ENCODE peak calls at places on chromosomes 13 and 19, in eight cellular contexts. K is uterus, R is right lobe of liver, C is body of pancreas, J is IMR-90, X is MM.1S, H is astrocyte, F is DND-41. G is an unnamed sample. For H3K4me1, the result is how much of the 10 kb centered on the place peaks cover.

GRCh38 chr19:19185853-19186728 is 5.9 kb downstream of the BORCS8 start:
- DNase-seq in H (peak), X (peak), F (peak), R (no peak), C (peak), K (no peak), J (peak), G (no peak)

GRCh38 chr13:77545626-77546412 is 10.3 kb downstream of the SCEL start:
- DNase-seq in R (no peak), F (no peak), J (no peak), H (no peak), X (no peak), K (no peak), C (no peak), G (no peak)

GRCh38 chr13:82224806-82225205 is 1657.5 kb downstream of the SLITRK1 start:
- DNase-seq in R (no peak), J (no peak), K (no peak), X (no peak), H (no peak), C (no peak), F (no peak), G (no peak)

GRCh38 chr13:114095486-114095885 is 36.9 kb downstream of the RASA3 start:
- DNase-seq in K (peak), C (no peak), R (peak), F (no peak), J (no peak), H (no peak), X (no peak), G (peak)

GRCh38 chr19:54460230-54461005 is 3.2 kb downstream of the LENG9 start:
- DNase-seq in R (no peak), C (no peak), H (no peak), F (no peak), K (no peak), X (no peak), J (no peak), G (no peak)

GRCh38 chr19:15863272-15863671 is 34.6 kb downstream of the CYP4F2 start:
- DNase-seq in R (no peak), F (no peak), J (no peak), X (no peak), C (no peak), K (no peak), H (no peak), G (no peak)

GRCh38 chr13:44311011-44311481 is 62.6 kb upstream of the SERP2 start:
- DNase-seq in X (no peak), K (no peak), F (no peak), R (no peak), J (peak), C (no peak), H (peak), G (peak)

GRCh38 chr19:40674291-40674690 is 16.2 kb downstream of the NUMBL start:
- DNase-seq in R (no peak), X (no peak), K (no peak), C (no peak), H (no peak), F (no peak), J (no peak), G (no peak)

GRCh38 chr19:7772752-7773291 is 9.8 kb downstream of the CLEC4M start:
- DNase-seq in X (no peak), F (no peak), J (no peak), H (peak), R (no peak), K (no peak), C (no peak), G (no peak)

GRCh38 chr19:3142292-3142670 is 6.4 kb downstream of the GNA15 start:
- DNase-seq in H (peak), K (no peak), C (no peak), X (no peak), J (peak), F (no peak), R (no peak), G (no peak)

GRCh38 chr13:110307697-110308376 is 753 bp downstream of the COL4A2 start:
- DNase-seq in C (no peak), J (peak), X (no peak), K (no peak), H (peak), R (no peak), F (no peak), G (no peak)

GRCh38 chr13:28313579-28313978 is 175.2 kb downstream of the PAN3 start:
- DNase-seq in H (no peak), J (peak), R (no peak), X (no peak), K (no peak), F (peak), C (no peak), G (no peak)

GRCh38 chr13:113474179-113474578 is 16.3 kb downstream of the DCUN1D2 start:
- DNase-seq in F (no peak), J (peak), C (no peak), H (no peak), X (no peak), K (no peak), R (no peak), G (no peak)

GRCh38 chr13:50991624-50992610 is 82.3 kb downstream of the RNASEH2B start:
- DNase-seq in K (no peak), R (no peak), F (peak), J (no peak), H (no peak), X (peak), C (no peak), G (no peak)

GRCh38 chr19:6060600-6061391 is 49.5 kb downstream of the RFX2 start:
- DNase-seq in K (peak), J (peak), F (peak), X (no peak), H (peak), C (peak), R (peak), G (no peak)

GRCh38 chr19:52196256-52196967 is 6.6 kb downstream of the PPP2R1A start:
- DNase-seq in F (no peak), J (peak), C (no peak), R (no peak), K (no peak), H (no peak), X (no peak), G (no peak)

GRCh38 chr19:16684216-16684615 is 23.3 kb downstream of the TMEM38A start:
- DNase-seq in H (no peak), J (no peak), C (no peak), R (no peak), K (no peak), F (no peak), X (no peak), G (no peak)

GRCh38 chr13:113742000-113742441 is 17.0 kb upstream of the TMEM255B start:
- DNase-seq in F (no peak), K (no peak), J (peak), R (peak), X (peak), C (no peak), H (no peak), G (peak)

GRCh38 chr19:46435009-46435408 is 6.3 kb upstream of the PNMA8C start:
- DNase-seq in J (no peak), K (no peak), F (no peak), R (no peak), C (no peak), X (no peak), H (no peak), G (no peak)

GRCh38 chr19:3055741-3056453 is 6.4 kb downstream of the TLE5 start:
- DNase-seq in X (no peak), H (no peak), C (peak), R (no peak), J (no peak), K (peak), F (no peak), G (peak)

GRCh38 chr13:48093588-48093987 is 1.3 kb downstream of the MED4 start:
- DNase-seq in R (no peak), K (no peak), C (no peak), F (no peak), J (no peak), H (no peak), X (no peak), G (no peak)
- H3K4me1 ChIP-seq in R (under half), K (under half), C (under half), F (under half), J (under half), H (under half), X (under half), G (under half)

DNA sequence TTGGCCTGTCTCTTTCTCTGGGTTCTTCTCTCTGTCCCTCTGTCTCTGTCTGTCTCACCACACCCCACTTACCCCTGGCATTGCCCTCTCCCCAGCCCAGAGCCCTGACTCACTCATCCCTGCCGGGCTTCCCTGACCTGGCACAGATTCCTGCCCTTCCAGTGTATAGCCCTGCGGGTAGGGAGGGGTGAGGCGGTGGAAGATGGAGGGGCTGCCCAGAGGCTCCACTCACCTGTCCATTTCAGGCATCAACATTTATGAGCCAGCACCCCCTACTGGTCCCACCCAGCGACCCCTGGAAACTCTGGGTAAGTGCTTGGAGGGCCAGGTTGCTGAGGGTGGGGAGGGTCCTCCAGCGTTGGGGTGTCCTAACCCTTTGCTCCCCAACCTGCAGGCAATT is 1.0 kb downstream of the NCCRP1 start:
- DNase-seq in R (no peak), H (no peak), C (peak), F (no peak), J (no peak), X (no peak), K (no peak), G (no peak)
- TF ChIP-seq CTCF in R (no peak), H (no peak), C (no peak), F (peak), J (no peak), X (no peak), K (no peak), G (no peak)

GRCh38 chr19:542173-542866 is 1.5 kb upstream of the GZMM start:
- DNase-seq in C (no peak), H (no peak), X (no peak), F (no peak), R (no peak), J (no peak), K (no peak), G (no peak)

GRCh38 chr19:547117-547516 is 3.3 kb downstream of the GZMM start:
- DNase-seq in J (no peak), X (no peak), K (no peak), R (no peak), C (no peak), H (no peak), F (no peak), G (no peak)

GRCh38 chr19:541699-542098 is 2.2 kb upstream of the GZMM start:
- DNase-seq in J (no peak), C (no peak), K (no peak), X (no peak), R (no peak), F (no peak), H (no peak), G (no peak)

GRCh38 chr19:540867-541637 is 2.8 kb upstream of the GZMM start:
- DNase-seq in R (no peak), K (no peak), H (no peak), C (no peak), J (no peak), X (no peak), F (no peak), G (no peak)

GRCh38 chr19:543912-544608 is at the start of gene GZMM:
- DNase-seq in H (no peak), R (no peak), J (no peak), X (no peak), K (no peak), C (no peak), F (peak), G (no peak)
- H3K4me3 ChIP-seq in H (no peak), R (no peak), J (no peak), X (no peak), K (no peak), C (no peak), F (no peak), G (no peak)

DNA sequence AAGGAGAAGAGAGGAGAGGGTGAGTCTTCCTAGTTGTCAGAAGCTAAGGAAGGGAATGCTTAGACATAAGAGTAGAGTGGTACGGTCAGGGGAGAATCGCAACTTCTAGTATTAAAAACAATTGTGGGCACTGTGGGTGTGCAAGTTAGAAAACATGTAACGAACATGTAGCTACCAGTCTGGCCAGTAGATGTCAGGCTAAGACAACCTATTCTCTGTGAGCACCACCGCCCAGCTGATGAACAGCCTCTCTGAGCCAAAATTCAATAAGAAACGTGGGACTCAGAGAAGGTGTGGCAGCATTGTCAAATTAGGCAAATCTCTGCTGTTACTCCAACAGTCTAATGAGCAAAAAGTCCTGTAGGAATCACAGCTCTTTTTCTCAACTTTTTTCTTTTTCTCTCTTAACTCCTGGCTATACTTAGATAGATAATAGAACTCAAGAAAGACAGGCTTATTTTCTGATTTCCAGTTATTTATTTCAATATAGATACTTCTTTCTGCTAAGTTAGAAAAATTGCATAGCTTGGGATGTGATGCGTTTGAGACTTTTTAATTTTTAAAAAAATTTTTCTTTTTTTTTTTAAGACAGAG is 186.2 kb downstream of the USP12 start:
- DNase-seq in K (peak), J (peak), X (peak), C (peak), R (no peak), H (peak), F (peak), G (no peak)
- H3K4me1 ChIP-seq in K (under half), J (under half), X (under half), C (under half), R (half or more), H (under half), F (under half), G (under half)